ENCODE peak calls at places on chromosomes 16 and 17, in four cellular contexts. Z is HTR-8/SVneo, B is Daoy, A is AG04450. Y is an unnamed sample.

GRCh38 chr16:57663436-57663835 is 4.7 kb upstream of the ADGRG3 start:
- DNase-seq in A (no peak), B (no peak), Z (no peak), Y (no peak)

GRCh38 chr16:87203060-87203656 is 114.0 kb downstream of the C16orf95 start:
- DNase-seq in A (peak), Z (peak), B (peak), Y (peak)

GRCh38 chr17:50922107-50922506 is 56.0 kb upstream of the TOB1 start:
- DNase-seq in A (no peak), B (no peak), Z (no peak), Y (no peak)

GRCh38 chr16:19001788-19002187 is 18.1 kb downstream of the TMC7 start:
- DNase-seq in Z (no peak), A (no peak), B (peak), Y (peak)

GRCh38 chr17:34582185-34582900 is 3.0 kb downstream of the TMEM132E start:
- DNase-seq in B (no peak), Z (no peak), A (no peak), Y (no peak)

GRCh38 chr17:57995076-57995956 is 7.3 kb upstream of the VEZF1 start:
- DNase-seq in Z (peak), A (peak), B (peak), Y (peak)

GRCh38 chr16:61900482-61900881 is 135.8 kb downstream of the CDH8 start:
- DNase-seq in Z (no peak), A (no peak), B (no peak), Y (no peak)

GRCh38 chr17:37523715-37524219 is 34.1 kb downstream of the DUSP14 start:
- DNase-seq in B (no peak), A (no peak), Z (no peak), Y (no peak)

GRCh38 chr17:76528528-76529223 is 8.8 kb downstream of the CYGB start:
- DNase-seq in B (peak), A (no peak), Z (no peak), Y (no peak)

GRCh38 chr16:30948956-30949654 is at the start of gene ORAI3:
- DNase-seq in A (no peak), B (peak), Z (peak), Y (peak)

GRCh38 chr17:17119533-17119932 is 77.3 kb downstream of the MPRIP start:
- DNase-seq in Z (no peak), B (peak), A (peak), Y (peak)

GRCh38 chr16:47461598-47462266 is 601 bp downstream of the PHKB start:
- DNase-seq in B (peak), A (no peak), Z (peak), Y (peak)

GRCh38 chr17:33509331-33509730 is 216.2 kb upstream of the ASIC2 start:
- DNase-seq in Z (no peak), A (no peak), B (no peak), Y (peak)

GRCh38 chr17:28499366-28499668 is 6.8 kb upstream of the FOXN1 start:
- DNase-seq in Z (no peak), A (no peak), B (no peak), Y (no peak)

GRCh38 chr17:76670020-76670707 is 26.6 kb upstream of the ST6GALNAC1 start:
- DNase-seq in Z (no peak), B (peak), A (no peak), Y (peak)

GRCh38 chr17:79796570-79797491 is at the start of gene CBX8:
- DNase-seq in A (peak), Z (peak), B (peak), Y (peak)

GRCh38 chr16:9908613-9909012 is 273.6 kb downstream of the GRIN2A start:
- DNase-seq in Z (no peak), A (no peak), B (peak), Y (no peak)